ENCODE peak calls at places on chromosomes 4 and X, in four cellular contexts. C is foreskin fibroblast, P is B cell, R is bronchial epithelial cell. J is an unnamed sample.

GRCh38 chr4:87853108-87853507 is 20.3 kb downstream of the MEPE start:
- DNase-seq in C (no peak), P (peak), R (peak), J (peak)

GRCh38 chrX:10444204-10444603 is 176.2 kb downstream of the MID1 start:
- DNase-seq in C (no peak), P (no peak), R (no peak), J (no peak)

GRCh38 chr4:115844180-115844579 is 730.8 kb upstream of the NDST4 start:
- DNase-seq in C (no peak), P (no peak), R (peak), J (no peak)

GRCh38 chr4:143404555-143404954 is 67.9 kb downstream of the GAB1 start:
- DNase-seq in C (no peak), P (peak), R (no peak), J (peak)

GRCh38 chr4:133130171-133130570 is 18.9 kb upstream of the PCDH10 start:
- DNase-seq in C (no peak), P (no peak), R (no peak), J (no peak)

GRCh38 chr4:95248713-95249401 is 299.9 kb downstream of the UNC5C start:
- DNase-seq in C (no peak), P (no peak), R (peak), J (peak)

GRCh38 chr4:152819026-152819645 is 39.4 kb downstream of the ARFIP1 start:
- DNase-seq in C (no peak), P (no peak), R (no peak), J (no peak)

GRCh38 chr4:163148466-163149336 is 18.0 kb downstream of the NAF1 start:
- DNase-seq in C (no peak), P (no peak), R (no peak), J (no peak)

GRCh38 chr4:65918217-65918616 is 247.9 kb upstream of the EPHA5 start:
- DNase-seq in C (no peak), P (no peak), R (no peak), J (no peak)

GRCh38 chr4:26088433-26088928 is 174.5 kb downstream of the SMIM20 start:
- DNase-seq in C (peak), P (peak), R (peak), J (peak)

GRCh38 chr4:182143822-182144620 is 99.2 kb upstream of the TENM3 start:
- DNase-seq in C (peak), P (no peak), R (no peak), J (peak)

GRCh38 chrX:118370921-118371624 is 25.2 kb downstream of the WDR44 start:
- DNase-seq in C (no peak), P (no peak), R (no peak), J (no peak)

GRCh38 chrX:21973321-21974010 is 33.0 kb downstream of the SMS start:
- DNase-seq in C (no peak), P (no peak), R (no peak), J (no peak)

GRCh38 chr4:77385124-77385969 is 220.3 kb upstream of the CXCL13 start:
- DNase-seq in C (peak), P (peak), R (peak), J (peak)

GRCh38 chrX:1741828-1742394 is 127.1 kb downstream of the ASMT start:
- DNase-seq in C (no peak), P (no peak), R (no peak), J (no peak)

GRCh38 chrX:46819136-46819535 is 17.7 kb upstream of the RP2 start:
- DNase-seq in C (no peak), P (no peak), R (no peak), J (no peak)

GRCh38 chr4:74304136-74304628 is 4.1 kb upstream of the EPGN start:
- DNase-seq in C (no peak), P (no peak), R (no peak), J (no peak)

GRCh38 chrX:49162620-49163019 is at the start of gene MAGIX:
- DNase-seq in C (no peak), P (no peak), R (no peak), J (no peak)

GRCh38 chr4:15897577-15897976 is 41.0 kb downstream of the FGFBP1 start:
- DNase-seq in C (no peak), P (no peak), R (no peak), J (no peak)

GRCh38 chr4:70449220-70449619 is 22.8 kb upstream of the MUC7 start:
- DNase-seq in C (no peak), P (no peak), R (no peak), J (no peak)

GRCh38 chrX:74246524-74246923 is 57.5 kb upstream of the ZCCHC13 start:
- DNase-seq in C (no peak), P (no peak), R (peak), J (peak)

GRCh38 chrX:35046646-35047231 is 104.1 kb downstream of the FAM47B start:
- DNase-seq in C (peak), P (no peak), R (no peak), J (no peak)

DNA sequence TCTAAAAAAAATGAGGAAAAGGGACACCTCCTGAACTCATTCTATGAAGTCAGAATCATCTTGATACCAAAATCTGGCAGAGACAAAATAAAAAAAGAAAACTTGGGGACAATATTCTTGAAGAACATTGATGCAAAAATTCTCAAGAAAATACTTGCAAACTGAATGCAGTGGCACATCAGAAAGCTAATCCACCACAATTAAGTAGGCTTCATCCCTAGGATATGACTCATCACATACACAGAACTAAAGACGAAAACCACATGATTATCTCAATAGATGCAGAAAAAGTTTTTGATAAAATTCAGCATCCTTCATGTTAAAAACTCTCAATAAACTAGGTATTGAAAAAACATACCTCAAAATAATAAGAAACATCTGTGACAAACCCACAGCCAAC is 98.3 kb downstream of the FAM47B start:
- DNase-seq in C (no peak), P (no peak), R (no peak), J (no peak)
- TF ChIP-seq CTCF in C (no peak), P (no peak), R (no peak), J (no peak)

GRCh38 chr4:55158957-55159356 is 33.6 kb upstream of the KDR start:
- DNase-seq in C (no peak), P (no peak), R (no peak), J (no peak)
- TF ChIP-seq CTCF in C (no peak), P (no peak), R (no peak), J (no peak)

GRCh38 chr4:14254252-14254651 is 626.7 kb upstream of the BOD1L1 start:
- DNase-seq in C (no peak), P (peak), R (peak), J (peak)
- TF ChIP-seq CTCF in C (peak), P (peak), R (peak), J (peak)

DNA sequence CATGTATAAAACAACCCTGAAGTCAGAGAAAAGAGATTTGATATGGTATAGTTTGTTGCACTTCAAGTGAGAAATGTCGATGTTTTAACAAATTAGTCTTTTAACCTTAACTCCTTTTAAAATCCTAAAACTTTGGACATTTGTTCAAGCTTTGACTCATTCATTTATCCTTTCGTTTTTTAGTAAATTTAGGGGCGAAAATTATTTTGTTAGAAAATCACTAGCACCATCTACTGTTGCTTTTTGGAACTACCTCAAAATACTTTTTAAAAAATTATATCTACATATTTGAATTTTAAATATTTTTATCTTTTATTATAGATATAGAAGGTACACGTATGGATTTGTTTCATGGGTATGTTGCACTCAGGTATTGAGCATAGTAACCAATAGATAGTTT is 165.1 kb upstream of the POF1B start:
- DNase-seq in C (no peak), P (peak), R (no peak), J (peak)
- TF ChIP-seq CTCF in C (no peak), P (peak), R (no peak), J (peak)